ENCODE peak calls at places on chromosome 18, in four cellular contexts. N is pancreas, S is astrocyte of the cerebellum, I is fibroblast of mammary gland. G is an unnamed sample.

GRCh38 chr18:37663446-37663845 is 97.8 kb upstream of the CELF4 start:
- DNase-seq in N (no peak), S (no peak), I (no peak), G (no peak)

GRCh38 chr18:46199515-46200147 is 95.4 kb downstream of the HAUS1 start:
- DNase-seq in N (no peak), S (peak), I (peak), G (no peak)

GRCh38 chr18:2337552-2338141 is 233.7 kb downstream of the METTL4 start:
- DNase-seq in N (peak), S (no peak), I (peak), G (no peak)

GRCh38 chr18:54109131-54109683 is 115.3 kb downstream of the MBD2 start:
- DNase-seq in N (no peak), S (no peak), I (peak), G (no peak)

GRCh38 chr18:9827856-9828793 is 57.6 kb upstream of the TXNDC2 start:
- DNase-seq in N (no peak), S (peak), I (peak), G (peak)

GRCh38 chr18:30481871-30482270 is 560.7 kb downstream of the DSC3 start:
- DNase-seq in N (no peak), S (no peak), I (no peak), G (no peak)

GRCh38 chr18:42363446-42363845 is 408.4 kb downstream of the PIK3C3 start:
- DNase-seq in N (no peak), S (no peak), I (no peak), G (no peak)

GRCh38 chr18:46423226-46423805 is 233.7 kb downstream of the LOXHD1 start:
- DNase-seq in N (no peak), S (no peak), I (no peak), G (no peak)

GRCh38 chr18:31954349-31954748 is 11.4 kb upstream of the TRAPPC8 start:
- DNase-seq in N (no peak), S (no peak), I (peak), G (no peak)

GRCh38 chr18:35443434-35443833 is 54.3 kb downstream of the INO80C start:
- DNase-seq in N (no peak), S (no peak), I (no peak), G (no peak)

GRCh38 chr18:3619222-3619621 is 169.2 kb downstream of the TGIF1 start:
- DNase-seq in N (no peak), S (no peak), I (no peak), G (no peak)

GRCh38 chr18:25425030-25425429 is 73.1 kb upstream of the ZNF521 start:
- DNase-seq in N (no peak), S (no peak), I (no peak), G (no peak)

GRCh38 chr18:42929181-42929580 is 186.3 kb downstream of the RIT2 start:
- DNase-seq in N (no peak), S (no peak), I (no peak), G (no peak)

GRCh38 chr18:33470229-33470628 is 29.7 kb upstream of the CCDC178 start:
- DNase-seq in N (no peak), S (peak), I (peak), G (peak)

GRCh38 chr18:52812834-52813233 is 472.8 kb downstream of the DCC start:
- DNase-seq in N (no peak), S (no peak), I (no peak), G (no peak)

GRCh38 chr18:59669872-59670657 is 27.2 kb downstream of the CCBE1 start:
- DNase-seq in N (no peak), S (no peak), I (peak), G (no peak)

GRCh38 chr18:21110667-21111350 is 804 bp downstream of the ROCK1 start:
- DNase-seq in N (peak), S (no peak), I (peak), G (no peak)

GRCh38 chr18:74589021-74589420 is 8.6 kb upstream of the ZNF407 start:
- DNase-seq in N (no peak), S (no peak), I (no peak), G (no peak)

GRCh38 chr18:8629602-8630001 is 20.4 kb downstream of the RAB12 start:
- DNase-seq in N (no peak), S (no peak), I (no peak), G (no peak)

GRCh38 chr18:11146238-11146946 is 3.0 kb downstream of the PIEZO2 start:
- DNase-seq in N (peak), S (no peak), I (no peak), G (no peak)

DNA sequence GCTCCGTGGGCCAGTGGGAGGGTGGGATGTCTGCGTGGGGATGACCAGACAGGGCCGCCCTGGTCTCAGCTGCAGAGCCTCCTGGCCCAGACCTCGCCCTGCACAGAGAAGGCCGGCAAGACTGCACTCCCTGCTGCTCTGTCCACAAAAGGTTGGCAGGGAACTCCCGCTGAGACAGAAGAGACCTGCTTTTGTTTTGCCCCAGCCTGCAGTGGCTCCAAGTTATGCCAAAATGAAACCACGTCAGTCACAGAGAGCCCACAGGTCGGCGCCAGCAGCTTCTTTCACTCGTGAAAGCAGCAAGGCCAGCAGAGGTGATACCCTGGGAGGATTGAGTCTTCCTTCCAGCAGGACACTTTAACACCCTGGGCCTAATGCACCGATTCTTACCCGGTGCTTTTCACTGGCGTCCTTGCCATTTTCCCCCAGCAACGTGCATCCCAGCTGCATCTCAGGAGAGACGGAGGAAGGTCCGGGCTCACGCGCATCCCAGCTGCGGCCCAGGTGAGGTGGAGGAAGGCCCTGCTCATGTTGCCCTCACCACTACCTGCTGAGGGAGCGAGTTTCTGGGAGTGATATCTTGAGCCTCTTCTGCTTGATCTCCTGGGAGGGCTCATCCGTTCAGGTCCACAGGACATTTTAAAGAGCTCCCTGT is 22.1 kb upstream of the CTDP1 start:
- DNase-seq in N (no peak), S (no peak), I (no peak), G (no peak)
- TF ChIP-seq CTCF in N (no peak), S (no peak), I (no peak), G (no peak)

GRCh38 chr18:77255426-77256105 is 5.9 kb downstream of the GALR1 start:
- DNase-seq in N (no peak), S (no peak), I (no peak), G (no peak)
- TF ChIP-seq CTCF in N (no peak), S (no peak), I (no peak), G (no peak)

DNA sequence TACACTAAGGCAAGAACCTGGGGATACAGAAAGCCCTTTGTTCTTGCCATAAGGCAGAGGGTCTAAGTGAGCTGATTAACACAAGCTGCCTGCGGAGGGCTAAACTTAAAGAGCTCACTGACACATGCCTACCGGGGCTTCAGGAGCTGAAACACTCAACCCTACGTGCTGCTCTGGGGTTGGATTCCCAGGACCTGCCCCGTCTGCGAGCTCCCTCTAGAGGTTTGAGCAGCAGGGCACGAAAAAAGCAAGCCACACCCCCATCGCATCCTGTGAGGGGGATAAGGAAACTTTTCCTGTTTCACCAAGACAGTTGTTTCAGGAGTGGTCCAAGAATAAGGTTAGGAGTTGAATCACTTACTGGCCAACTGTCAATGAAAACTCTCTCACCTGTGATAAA is 562.1 kb downstream of the TMX3 start:
- DNase-seq in N (no peak), S (no peak), I (no peak), G (no peak)
- TF ChIP-seq CTCF in N (no peak), S (no peak), I (no peak), G (no peak)

DNA sequence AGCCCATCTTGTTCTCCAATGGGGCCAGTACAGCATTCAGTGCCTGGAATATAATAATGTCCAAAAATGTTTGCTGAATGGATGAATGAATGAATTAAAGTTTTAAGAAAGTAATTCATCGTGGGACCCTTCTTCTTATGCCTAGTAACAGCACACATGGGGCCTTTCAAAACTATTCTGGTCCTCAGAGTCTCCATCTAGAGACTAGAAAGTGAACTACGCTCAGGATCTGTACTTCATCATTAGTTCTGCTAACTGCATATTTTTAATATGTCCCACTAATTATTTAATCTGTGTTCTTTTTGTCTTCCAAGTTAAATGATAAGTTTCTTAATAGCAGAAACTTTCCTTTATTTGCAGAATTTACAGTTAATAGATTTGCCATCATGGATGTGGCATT is 172.5 kb downstream of the SMAD2 start:
- DNase-seq in N (no peak), S (no peak), I (peak), G (no peak)
- TF ChIP-seq CTCF in N (no peak), S (peak), I (peak), G (peak)

G was measured in kidney epithelial cell.